ENCODE peak calls at places on chromosome 11, in five cellular contexts. V is NCI-H2171 treated with DMSO at 0.1 percent for 48 hours, U is RWPE2, L is heart left ventricle, M is EH. N is an unnamed sample.

GRCh38 chr11:116641561-116642045 is 131.2 kb downstream of the BUD13 start:
- DNase-seq in M (peak), L (peak), U (no peak), V (peak), N (peak)

GRCh38 chr11:122137081-122137793 is 21.2 kb upstream of the BLID start:
- DNase-seq in L (no peak), V (no peak), U (no peak), M (peak), N (no peak)

GRCh38 chr11:125871391-125872137 is 15.9 kb upstream of the HYLS1 start:
- DNase-seq in M (peak), L (no peak), V (no peak), U (no peak), N (no peak)

GRCh38 chr11:65493367-65494176 is 5.3 kb upstream of the MALAT1 start:
- DNase-seq in L (peak), M (peak), V (no peak), U (peak), N (peak)

GRCh38 chr11:102666331-102666957 is 39.1 kb downstream of the MMP27 start:
- DNase-seq in V (peak), L (no peak), M (peak), U (no peak), N (no peak)

GRCh38 chr11:120811731-120812130 is 212.2 kb upstream of the TBCEL start:
- DNase-seq in M (no peak), U (no peak), V (no peak), L (no peak), N (no peak)

GRCh38 chr11:76910620-76911414 is 50.1 kb downstream of the ACER3 start:
- DNase-seq in V (no peak), U (no peak), M (peak), L (peak), N (peak)

GRCh38 chr11:4118107-4118506 is 23.5 kb downstream of the RRM1 start:
- DNase-seq in M (peak), L (no peak), U (no peak), V (no peak), N (no peak)

GRCh38 chr11:78109011-78109685 is 29.5 kb upstream of the NDUFC2 start:
- DNase-seq in U (no peak), V (peak), L (no peak), M (no peak), N (no peak)

GRCh38 chr11:66891849-66892660 is 35.2 kb downstream of the LRFN4 start:
- DNase-seq in M (peak), V (peak), U (peak), L (peak), N (no peak)

GRCh38 chr11:70468256-70469230 is 70.2 kb downstream of the CTTN start:
- DNase-seq in U (no peak), L (no peak), M (no peak), V (no peak), N (no peak)

GRCh38 chr11:128405693-128406364 is 181.5 kb downstream of the ETS1 start:
- DNase-seq in L (no peak), V (no peak), U (no peak), M (no peak), N (no peak)